ENCODE peak calls at places on chromosomes 13 and 19, in four cellular contexts. F is K562, S is HL-60, U is GM12878. E is an unnamed sample.

GRCh38 chr19:57302020-57302465 is 18.2 kb upstream of the ZNF543 start:
- DNase-seq in S (no peak), U (no peak), F (no peak), E (no peak)

GRCh38 chr13:32645854-32646253 is 59.6 kb downstream of the PDS5B start:
- DNase-seq in F (no peak), S (no peak), U (peak; percentile 62), E (no peak)

GRCh38 chr13:75715598-75716523 is 79.7 kb downstream of the LMO7 start:
- DNase-seq in U (peak; percentile 41), F (no peak), S (no peak), E (no peak)

GRCh38 chr13:44237276-44237767 is 136.3 kb upstream of the SERP2 start:
- DNase-seq in U (peak; percentile 19), S (no peak), F (no peak), E (peak; percentile 13)

GRCh38 chr19:57648336-57649003 is 15.5 kb downstream of the ZNF211 start:
- DNase-seq in F (no peak), S (no peak), U (no peak), E (no peak)

GRCh38 chr19:9075064-9075964 is 11.5 kb upstream of the OR1M1 start:
- DNase-seq in F (peak; percentile 96), U (no peak), S (no peak), E (no peak)

GRCh38 chr19:46118136-46118535 is 6.4 kb downstream of the IGFL3 start:
- DNase-seq in S (no peak), U (no peak), F (no peak), E (no peak)

GRCh38 chr19:5700455-5701092 is 10.5 kb downstream of the RPL36 start:
- DNase-seq in U (no peak), F (no peak), S (no peak), E (no peak)

GRCh38 chr19:17719730-17720486 is 628 bp downstream of the MAP1S start:
- DNase-seq in U (no peak), S (no peak), F (no peak), E (no peak)

GRCh38 chr19:23855676-23856075 is 59.0 kb upstream of the ZNF726 start:
- DNase-seq in S (no peak), U (no peak), F (no peak), E (no peak)
- TF ChIP-seq SPI1 in S (no peak), U (no peak), F (no peak), E (no peak)

GRCh38 chr19:21164541-21164940 is 22.7 kb downstream of the ZNF431 start:
- DNase-seq in S (no peak), F (no peak), U (no peak), E (no peak)

DNA sequence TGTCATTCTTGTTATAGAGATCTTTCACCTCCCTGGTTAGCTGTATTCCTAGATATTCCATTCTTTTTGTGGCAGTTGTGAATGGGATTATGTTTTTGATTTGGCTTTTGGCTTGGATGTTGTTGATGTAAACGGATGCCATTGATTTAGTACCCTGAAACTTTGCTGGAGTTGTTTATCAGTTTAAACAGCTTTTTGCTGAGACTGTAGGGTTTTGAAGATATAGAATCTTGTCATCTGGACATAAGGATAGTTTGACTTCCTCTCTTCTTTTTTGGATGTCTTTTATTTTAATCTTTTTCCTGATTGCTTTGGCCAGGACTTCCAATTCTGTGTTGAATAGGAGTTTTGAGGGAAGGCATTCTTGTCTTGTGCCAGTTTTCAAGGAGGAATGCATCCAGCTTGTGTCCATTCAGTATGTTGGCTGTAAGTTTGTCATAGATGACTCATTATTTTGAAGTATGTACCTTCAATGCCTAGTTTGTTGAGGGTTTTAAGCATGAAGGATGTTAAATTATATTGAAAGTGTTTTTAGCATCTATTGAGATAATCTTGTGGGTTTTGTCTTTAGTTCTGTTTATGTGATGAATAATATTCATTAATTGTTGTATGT is 16.8 kb downstream of the ZNF431 start:
- DNase-seq in F (no peak), U (no peak), S (no peak), E (no peak)
- TF ChIP-seq SPI1 in F (peak; percentile 37), U (no peak), S (no peak), E (no peak)

DNA sequence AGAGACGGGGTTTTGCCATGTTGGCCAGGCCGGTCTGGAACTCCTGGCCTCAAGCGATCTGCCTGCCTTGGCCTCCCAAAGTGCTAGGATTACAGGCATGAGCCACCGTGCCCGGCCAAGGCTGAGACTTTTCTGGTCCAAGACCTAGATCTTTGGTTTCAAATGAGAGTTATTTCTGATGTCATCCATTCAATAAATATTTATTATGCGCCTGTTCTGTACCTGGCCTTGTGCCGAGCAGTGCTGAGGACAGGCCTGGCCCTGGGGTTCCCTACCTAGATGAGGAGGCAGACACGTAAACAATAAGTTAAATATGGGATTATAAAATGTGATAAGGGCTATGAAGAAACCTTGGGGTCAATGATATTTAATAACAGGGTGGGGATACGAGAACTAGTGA is 4.5 kb downstream of the RELB start:
- DNase-seq in S (no peak), F (no peak), U (no peak), E (no peak)
- TF ChIP-seq SPI1 in S (no peak), F (no peak), U (no peak), E (no peak)

GRCh38 chr19:1618157-1619093 is 13.2 kb upstream of the UQCR11 start:
- DNase-seq in F (peak; percentile 46), U (no peak), S (no peak), E (peak; percentile 79)

GRCh38 chr19:1616396-1616795 is 11.1 kb upstream of the UQCR11 start:
- DNase-seq in F (no peak), S (no peak), U (no peak), E (no peak)

GRCh38 chr19:1619094-1619439 is 13.8 kb upstream of the UQCR11 start:
- DNase-seq in F (no peak), S (no peak), U (no peak), E (no peak)

GRCh38 chr19:1615156-1615765 is 10.0 kb upstream of the UQCR11 start:
- DNase-seq in S (no peak), U (no peak), F (no peak), E (no peak)

GRCh38 chr19:1616875-1617274 is 11.6 kb upstream of the UQCR11 start:
- DNase-seq in S (no peak), U (no peak), F (no peak), E (no peak)
- TF ChIP-seq SPI1 in S (no peak), U (no peak), F (no peak), E (no peak)

GRCh38 chr13:111956261-111957151 is 110.4 kb upstream of the SOX1 start:
- DNase-seq in F (no peak), S (no peak), U (no peak), E (no peak)
- TF ChIP-seq SPI1 in F (no peak), S (no peak), U (no peak), E (no peak)

GRCh38 chr19:4090351-4091220 is 23.9 kb upstream of the ZBTB7A start:
- DNase-seq in U (no peak), S (no peak), F (no peak), E (no peak)

GRCh38 chr19:4089946-4090345 is 23.2 kb upstream of the ZBTB7A start:
- DNase-seq in U (no peak), F (no peak), S (no peak), E (no peak)

GRCh38 chr19:4088065-4088679 is 21.5 kb upstream of the ZBTB7A start:
- DNase-seq in S (no peak), U (no peak), F (no peak), E (no peak)

GRCh38 chr19:4089400-4089908 is 22.8 kb upstream of the ZBTB7A start:
- DNase-seq in F (no peak), S (no peak), U (no peak), E (peak; percentile 58)

DNA sequence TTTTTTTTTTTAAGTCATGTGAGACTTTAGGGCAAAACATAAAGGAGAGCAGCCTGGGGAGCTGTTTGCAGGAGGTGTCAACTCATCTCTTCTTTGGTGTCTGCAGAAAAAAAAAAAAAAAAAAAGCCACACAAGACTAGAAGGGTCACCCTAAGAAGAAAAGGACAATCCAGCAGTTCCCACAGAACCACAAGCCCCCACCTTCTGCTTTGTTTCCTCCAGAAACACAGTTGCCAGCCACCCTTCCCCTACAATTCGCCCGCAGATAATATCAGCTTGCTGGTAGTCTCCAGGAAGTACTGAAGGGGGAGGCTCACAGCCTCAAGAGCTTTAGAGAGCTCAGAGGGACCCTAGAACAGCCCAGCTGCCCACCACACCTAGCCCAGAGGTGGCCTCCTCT is 22.3 kb upstream of the ZBTB7A start:
- DNase-seq in S (no peak), U (no peak), F (peak; percentile 53), E (no peak)
- TF ChIP-seq SPI1 in S (no peak), U (no peak), F (no peak), E (no peak)

GRCh38 chr13:82717249-82717648 is 1165.0 kb downstream of the SLITRK1 start:
- DNase-seq in F (no peak), S (no peak), U (no peak), E (no peak)

DNA sequence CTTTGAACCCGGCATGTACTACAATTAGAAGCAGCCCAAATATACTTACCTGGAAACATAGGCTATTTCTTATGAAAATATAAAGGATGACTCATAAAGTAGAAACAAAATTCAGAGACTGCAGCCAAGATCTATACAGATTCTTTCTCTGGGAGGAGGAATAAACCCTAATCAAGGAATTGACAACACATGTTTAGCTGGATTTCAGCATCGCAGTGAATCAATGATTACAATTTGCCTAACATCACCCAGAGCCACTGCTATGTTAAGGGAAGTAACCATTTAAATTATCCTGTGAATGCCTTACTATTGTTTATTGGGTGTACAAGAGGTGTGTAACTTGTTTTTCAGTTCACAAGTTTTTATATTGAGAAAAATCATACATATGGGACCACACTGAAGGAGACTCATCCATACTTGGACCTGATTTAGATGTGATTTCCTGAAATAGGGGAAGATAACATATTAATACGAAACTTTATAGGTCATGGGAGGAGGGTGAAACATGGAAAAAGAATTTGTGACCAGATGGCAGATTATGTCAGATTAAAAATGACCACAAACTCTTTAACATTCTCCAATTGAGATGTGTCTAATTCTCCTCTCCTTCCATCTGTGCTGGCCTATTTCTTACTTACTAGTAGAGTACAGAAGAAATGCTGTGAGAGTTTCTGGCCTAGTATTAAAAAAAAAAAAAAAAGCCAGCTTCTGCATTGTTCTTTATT is 1168.4 kb downstream of the SLITRK1 start:
- DNase-seq in S (no peak), U (no peak), F (no peak), E (no peak)
- TF ChIP-seq SPI1 in S (no peak), U (no peak), F (no peak), E (no peak)

GRCh38 chr13:109273326-109273751 is 513.0 kb downstream of the IRS2 start:
- DNase-seq in F (no peak), S (no peak), U (no peak), E (no peak)

GRCh38 chr13:109272595-109273325 is 513.6 kb downstream of the IRS2 start:
- DNase-seq in U (no peak), S (no peak), F (no peak), E (no peak)

GRCh38 chr13:109271555-109271954 is 514.8 kb downstream of the IRS2 start:
- DNase-seq in F (no peak), U (no peak), S (no peak), E (no peak)

GRCh38 chr13:109271061-109271460 is 515.3 kb downstream of the IRS2 start:
- DNase-seq in F (no peak), U (no peak), S (no peak), E (no peak)

DNA sequence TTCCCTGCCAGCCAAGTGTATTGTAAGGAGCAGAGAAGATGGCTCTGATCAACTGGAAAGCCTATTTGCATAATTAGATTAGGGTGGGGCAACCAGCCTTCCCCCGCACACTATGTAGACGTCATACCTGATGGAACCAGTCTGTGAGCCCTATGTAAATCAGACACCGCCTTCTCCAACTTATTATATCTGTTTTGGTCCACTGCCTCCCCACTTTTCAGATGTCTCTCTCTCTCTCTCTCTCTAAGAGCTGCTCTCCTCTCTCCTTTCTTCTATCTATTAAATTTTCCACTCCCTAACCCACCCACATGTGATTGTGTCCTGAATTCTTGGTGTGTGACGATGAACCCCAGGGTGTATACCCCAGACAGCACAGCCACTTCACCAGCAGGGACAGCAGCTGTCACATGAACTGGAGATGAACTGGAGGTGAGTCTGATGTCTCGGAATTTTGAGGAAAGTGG is 514.4 kb downstream of the IRS2 start:
- DNase-seq in F (no peak), U (no peak), S (no peak), E (no peak)
- TF ChIP-seq SPI1 in F (no peak), U (no peak), S (no peak), E (no peak)

GRCh38 chr13:36533806-36534205 is 101.5 kb downstream of the CCNA1 start:
- DNase-seq in S (no peak), F (no peak), U (no peak), E (no peak)
- TF ChIP-seq SPI1 in S (no peak), F (no peak), U (no peak), E (no peak)